ENCODE peak calls at places on chromosomes 12 and 14, in ten cellular contexts. G is transverse colon, U is H1, P is K562, X is spleen, D is HCT116, F is vagina, A is GM12891, M is breast epithelium, I is suprapubic skin. B is an unnamed sample.

GRCh38 chr12:114697741-114698565 is 14.0 kb upstream of the TBX3 start:
- DNase-seq in G (no peak), U (peak), P (no peak), X (no peak), D (no peak), F (no peak), A (no peak), M (no peak), I (no peak), B (no peak)

GRCh38 chr12:664075-664778 is 982 bp upstream of the NINJ2 start:
- DNase-seq in G (no peak), U (no peak), P (no peak), X (no peak), D (no peak), F (no peak), A (no peak), M (no peak), I (no peak), B (no peak)

GRCh38 chr12:93317227-93317626 is 60.5 kb upstream of the NUDT4 start:
- DNase-seq in G (peak), U (no peak), P (no peak), X (no peak), D (no peak), F (no peak), A (no peak), M (no peak), I (no peak), B (no peak)

GRCh38 chr14:77868552-77869300 is 68.8 kb downstream of the ADCK1 start:
- DNase-seq in G (no peak), U (no peak), P (no peak), X (no peak), D (no peak), F (no peak), A (no peak), M (no peak), I (no peak), B (no peak)

GRCh38 chr12:25829192-25829591 is 129.3 kb upstream of the RASSF8 start:
- DNase-seq in G (peak), U (no peak), P (no peak), X (no peak), D (no peak), F (no peak), A (no peak), M (no peak), I (no peak), B (no peak)

GRCh38 chr12:104496336-104496735 is 39.6 kb downstream of the CHST11 start:
- DNase-seq in G (no peak), U (no peak), P (no peak), X (no peak), D (no peak), F (no peak), A (no peak), M (no peak), I (no peak), B (no peak)

GRCh38 chr12:22684526-22685118 is 59.7 kb downstream of the ETNK1 start:
- DNase-seq in G (no peak), U (no peak), P (peak), X (no peak), D (peak), F (no peak), A (no peak), M (no peak), I (no peak), B (no peak)

GRCh38 chr12:50934981-50935807 is 17.1 kb upstream of the HIGD1C start:
- DNase-seq in G (no peak), U (no peak), P (no peak), X (no peak), D (no peak), F (no peak), A (no peak), M (no peak), I (no peak), B (no peak)

GRCh38 chr14:103198429-103199140 is 75.3 kb downstream of the TNFAIP2 start:
- DNase-seq in G (no peak), U (no peak), P (no peak), X (no peak), D (no peak), F (no peak), A (no peak), M (no peak), I (peak), B (no peak)

GRCh38 chr12:112848972-112849371 is 57.4 kb downstream of the RPH3A start:
- DNase-seq in G (no peak), U (no peak), P (no peak), X (no peak), D (no peak), F (peak), A (no peak), M (no peak), I (no peak), B (no peak)

GRCh38 chr12:45183263-45183662 is 32.6 kb upstream of the ANO6 start:
- DNase-seq in G (no peak), U (no peak), P (no peak), X (no peak), D (no peak), F (no peak), A (no peak), M (no peak), I (no peak), B (no peak)

GRCh38 chr14:30706704-30707103 is 84.6 kb downstream of the SCFD1 start:
- DNase-seq in G (no peak), U (no peak), P (no peak), X (no peak), D (no peak), F (no peak), A (no peak), M (peak), I (no peak), B (no peak)

GRCh38 chr12:62621239-62621638 is 154.6 kb downstream of the MON2 start:
- DNase-seq in G (no peak), U (no peak), P (no peak), X (no peak), D (no peak), F (no peak), A (no peak), M (no peak), I (no peak), B (no peak)

GRCh38 chr14:34059925-34060746 is 109.3 kb upstream of the EGLN3 start:
- DNase-seq in G (peak), U (peak), P (peak), X (peak), D (no peak), F (no peak), A (peak), M (peak), I (peak), B (peak)

GRCh38 chr12:25020621-25021243 is 71.8 kb upstream of the BCAT1 start:
- DNase-seq in G (no peak), U (no peak), P (no peak), X (no peak), D (no peak), F (no peak), A (no peak), M (no peak), I (no peak), B (peak)

GRCh38 chr12:127270193-127270592 is 996.8 kb upstream of the TMEM132C start:
- DNase-seq in G (peak), U (no peak), P (no peak), X (no peak), D (no peak), F (no peak), A (no peak), M (no peak), I (no peak), B (no peak)

GRCh38 chr14:104731249-104731924 is 7.4 kb downstream of the ADSS1 start:
- DNase-seq in G (no peak), U (no peak), P (peak), X (no peak), D (no peak), F (no peak), A (no peak), M (no peak), I (no peak), B (no peak)

GRCh38 chr12:1773937-1774655 is 46.3 kb upstream of the LRTM2 start:
- DNase-seq in G (no peak), U (no peak), P (no peak), X (no peak), D (no peak), F (no peak), A (no peak), M (no peak), I (no peak), B (no peak)

GRCh38 chr12:49014547-49014946 is 4.0 kb downstream of the PRKAG1 start:
- DNase-seq in G (no peak), U (no peak), P (peak), X (no peak), D (no peak), F (no peak), A (no peak), M (no peak), I (no peak), B (no peak)

GRCh38 chr12:11702959-11703358 is 53.5 kb downstream of the ETV6 start:
- DNase-seq in G (no peak), U (no peak), P (no peak), X (no peak), D (no peak), F (no peak), A (no peak), M (no peak), I (no peak), B (no peak)

GRCh38 chr12:52307836-52308806 is 13.1 kb downstream of the KRT83 start:
- DNase-seq in G (peak), U (peak), P (peak), X (peak), D (peak), F (no peak), A (peak), M (peak), I (no peak), B (peak)

GRCh38 chr12:49635656-49636055 is 12.3 kb downstream of the PRPF40B start:
- DNase-seq in G (no peak), U (no peak), P (no peak), X (no peak), D (no peak), F (no peak), A (no peak), M (no peak), I (no peak), B (no peak)

GRCh38 chr14:105470812-105471771 is 3.5 kb upstream of the CRIP2 start:
- DNase-seq in G (no peak), U (peak), P (no peak), X (no peak), D (no peak), F (no peak), A (no peak), M (no peak), I (no peak), B (no peak)

GRCh38 chr14:76330411-76331327 is 45.3 kb upstream of the ESRRB start:
- DNase-seq in G (no peak), U (no peak), P (no peak), X (no peak), D (no peak), F (no peak), A (no peak), M (no peak), I (no peak), B (no peak)

GRCh38 chr14:29896354-29896768 is 31.3 kb downstream of the PRKD1 start:
- DNase-seq in G (no peak), U (no peak), P (no peak), X (no peak), D (no peak), F (no peak), A (no peak), M (no peak), I (no peak), B (no peak)

GRCh38 chr12:93107943-93108342 is 178.8 kb upstream of the EEA1 start:
- DNase-seq in G (no peak), U (no peak), P (no peak), X (no peak), D (no peak), F (no peak), A (no peak), M (no peak), I (no peak), B (no peak)

GRCh38 chr14:61615743-61616523 is 79.4 kb upstream of the HIF1A start:
- DNase-seq in G (no peak), U (no peak), P (no peak), X (no peak), D (no peak), F (no peak), A (no peak), M (no peak), I (no peak), B (no peak)

GRCh38 chr14:24273422-24273998 is 2.1 kb upstream of the RABGGTA start:
- DNase-seq in G (no peak), U (no peak), P (no peak), X (no peak), D (no peak), F (no peak), A (no peak), M (no peak), I (no peak), B (no peak)

GRCh38 chr12:67161322-67161918 is 107.7 kb upstream of the CAND1 start:
- DNase-seq in G (peak), U (peak), P (peak), X (no peak), D (no peak), F (no peak), A (peak), M (no peak), I (no peak), B (peak)

GRCh38 chr12:27319394-27319793 is 13.2 kb upstream of the BMAL2 start:
- DNase-seq in G (no peak), U (no peak), P (no peak), X (no peak), D (no peak), F (no peak), A (no peak), M (no peak), I (no peak), B (no peak)

GRCh38 chr12:122515275-122515674 is 11.5 kb downstream of the RSRC2 start:
- DNase-seq in G (no peak), U (no peak), P (no peak), X (no peak), D (no peak), F (no peak), A (no peak), M (no peak), I (no peak), B (no peak)

GRCh38 chr12:56719056-56719455 is 6.0 kb downstream of the NACA start:
- DNase-seq in G (no peak), U (no peak), P (no peak), X (no peak), D (no peak), F (no peak), A (no peak), M (no peak), I (no peak), B (no peak)
- TF ChIP-seq POLR2AphosphoS5 in G (no peak), U (no peak), P (no peak), X (no peak), D (no peak), F (no peak), A (no peak), M (no peak), I (no peak), B (no peak)

GRCh38 chr14:37253905-37254304 is 56.2 kb downstream of the MIPOL1 start:
- DNase-seq in G (no peak), U (no peak), P (no peak), X (no peak), D (no peak), F (no peak), A (no peak), M (no peak), I (no peak), B (no peak)

GRCh38 chr14:37252434-37252833 is 54.7 kb downstream of the MIPOL1 start:
- DNase-seq in G (no peak), U (no peak), P (no peak), X (no peak), D (no peak), F (no peak), A (no peak), M (no peak), I (no peak), B (no peak)

GRCh38 chr14:37247777-37248461 is 50.2 kb downstream of the MIPOL1 start:
- DNase-seq in G (no peak), U (no peak), P (no peak), X (no peak), D (no peak), F (no peak), A (no peak), M (no peak), I (no peak), B (no peak)

GRCh38 chr14:37254411-37254947 is 56.7 kb downstream of the MIPOL1 start:
- DNase-seq in G (no peak), U (no peak), P (no peak), X (no peak), D (no peak), F (no peak), A (no peak), M (no peak), I (no peak), B (no peak)

DNA sequence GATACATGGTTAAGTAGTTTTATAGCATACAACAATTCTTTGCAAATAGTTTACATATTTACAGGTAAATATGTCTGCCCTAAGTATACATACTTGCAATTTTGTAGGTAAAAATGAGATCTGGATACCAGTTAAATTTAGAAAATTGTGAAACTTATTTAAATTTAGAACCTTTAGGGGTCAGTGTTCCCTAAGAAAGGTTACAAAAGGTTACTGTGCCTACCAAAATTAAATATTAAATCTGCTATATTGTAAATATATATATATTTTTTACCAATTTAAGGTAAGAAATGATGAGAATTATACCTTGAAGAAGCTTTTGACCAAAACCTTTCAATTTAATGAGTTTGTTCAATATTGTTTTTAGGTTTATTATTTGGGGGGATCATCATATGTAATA is 54.0 kb downstream of the MIPOL1 start:
- DNase-seq in G (no peak), U (no peak), P (no peak), X (no peak), D (no peak), F (no peak), A (no peak), M (no peak), I (no peak), B (no peak)
- TF ChIP-seq POLR2A in G (no peak), U (no peak), P (no peak), X (no peak), D (no peak), F (no peak), A (no peak), M (no peak), I (no peak), B (no peak)

DNA sequence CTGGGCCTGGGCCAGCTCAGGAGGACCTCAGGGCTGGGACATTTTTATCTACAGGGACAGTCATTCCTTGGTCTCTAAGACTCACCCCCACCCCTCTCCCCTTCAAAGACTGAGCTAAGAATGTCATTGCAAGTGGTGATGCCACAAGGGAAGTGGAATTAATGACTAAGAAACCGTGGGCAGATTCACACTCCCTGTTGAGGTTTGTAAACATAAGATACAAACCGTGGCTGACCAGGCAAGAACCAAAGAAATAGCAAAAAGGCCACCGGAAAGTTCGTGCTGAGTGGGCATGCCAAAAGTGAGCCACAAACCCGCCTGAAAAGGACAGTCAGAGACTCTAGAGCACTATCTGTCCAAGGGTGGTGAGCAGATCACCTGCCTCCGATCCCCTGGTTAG is 25.7 kb downstream of the NUAK1 start:
- DNase-seq in G (no peak), U (no peak), P (no peak), X (no peak), D (peak), F (no peak), A (no peak), M (no peak), I (no peak), B (no peak)
- TF ChIP-seq POLR2AphosphoS5 in G (no peak), U (no peak), P (no peak), X (no peak), D (no peak), F (no peak), A (no peak), M (no peak), I (no peak), B (no peak)

DNA sequence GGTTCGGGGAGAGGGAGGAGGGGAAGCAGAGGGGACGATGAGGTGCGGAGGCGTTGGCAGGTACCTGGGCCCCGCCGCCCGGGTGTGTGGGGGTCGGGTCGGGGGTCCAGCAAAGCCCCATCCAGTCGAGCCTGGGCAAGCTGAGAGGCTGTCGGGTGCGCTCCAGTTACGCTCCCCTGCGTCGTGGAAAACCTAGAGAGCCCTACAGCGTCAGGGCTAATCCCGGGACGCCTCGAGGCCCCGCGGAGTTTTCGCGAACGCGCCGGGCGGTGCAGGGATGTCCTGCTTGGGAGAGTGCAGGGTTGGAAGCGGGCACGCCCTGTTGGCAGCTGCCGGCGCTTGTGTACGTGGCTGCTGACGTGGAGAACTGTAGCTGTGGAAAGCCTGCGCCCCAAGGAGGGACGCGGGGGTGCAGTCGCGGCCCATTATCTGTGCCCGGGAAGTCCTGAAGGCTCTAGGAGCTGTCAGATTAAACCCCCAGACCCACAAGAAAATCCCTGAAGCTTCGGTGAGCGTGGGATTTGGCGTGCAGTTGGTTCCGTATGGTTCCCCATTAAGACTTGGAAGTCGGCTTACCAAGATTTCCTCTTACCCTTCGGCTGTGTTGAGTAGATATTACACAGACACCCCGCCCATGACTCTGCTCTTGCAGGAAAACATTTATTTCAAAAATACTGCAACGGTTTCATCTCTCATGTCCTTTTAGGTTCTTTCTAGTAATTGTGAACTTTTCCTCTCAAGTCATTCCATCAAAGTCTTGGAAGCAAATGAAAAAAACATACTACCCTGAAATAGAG is 11.3 kb upstream of the SLC38A2 start:
- DNase-seq in G (peak), U (no peak), P (no peak), X (peak), D (peak), F (no peak), A (no peak), M (peak), I (peak), B (no peak)
- TF ChIP-seq POLR2A in G (peak), U (no peak), P (peak), X (peak), D (peak), F (peak), A (peak), M (peak), I (peak), B (peak)

GRCh38 chr14:66662374-66662773 is 154.4 kb downstream of the GPHN start:
- DNase-seq in G (no peak), U (no peak), P (no peak), X (no peak), D (no peak), F (no peak), A (no peak), M (no peak), I (no peak), B (no peak)
- TF ChIP-seq POLR2AphosphoS5 in G (no peak), U (no peak), P (no peak), X (no peak), D (no peak), F (no peak), A (no peak), M (no peak), I (no peak), B (no peak)

GRCh38 chr12:6215932-6216494 is 15.8 kb downstream of the CD9 start:
- DNase-seq in G (peak), U (no peak), P (no peak), X (no peak), D (peak), F (no peak), A (no peak), M (peak), I (peak), B (no peak)
- TF ChIP-seq POLR2A in G (peak), U (no peak), P (no peak), X (no peak), D (no peak), F (no peak), A (no peak), M (peak), I (no peak), B (no peak)